ENCODE peak calls at places on chromosome 6, in seven cellular contexts. One of them, this sample, is unnamed.

GRCh38 chr6:90025418-90026089 is 131.3 kb downstream of the GJA10 start:
- DNase-seq in brain microvascular endothelial cell: peak
- DNase-seq in pons: no peak
- DNase-seq in KG1: no peak
- DNase-seq in NCI-H82: no peak
- DNase-seq in GF-D8: no peak
- DNase-seq in fibroblast of villous mesenchyme: peak
- DNase-seq in this sample: no peak

GRCh38 chr6:17012421-17013225 is 89.2 kb upstream of the STMND1 start:
- DNase-seq in brain microvascular endothelial cell: peak
- DNase-seq in pons: peak
- DNase-seq in KG1: no peak
- DNase-seq in NCI-H82: no peak
- DNase-seq in GF-D8: no peak
- DNase-seq in fibroblast of villous mesenchyme: peak
- DNase-seq in this sample: no peak

GRCh38 chr6:105985816-105986632 is 100.1 kb upstream of the PRDM1 start:
- DNase-seq in brain microvascular endothelial cell: no peak
- DNase-seq in pons: no peak
- DNase-seq in KG1: no peak
- DNase-seq in NCI-H82: no peak
- DNase-seq in GF-D8: no peak
- DNase-seq in fibroblast of villous mesenchyme: no peak
- DNase-seq in this sample: no peak

GRCh38 chr6:142013286-142013685 is 119.4 kb upstream of the GJE1 start:
- DNase-seq in brain microvascular endothelial cell: peak
- DNase-seq in pons: no peak
- DNase-seq in KG1: no peak
- DNase-seq in NCI-H82: no peak
- DNase-seq in GF-D8: no peak
- DNase-seq in fibroblast of villous mesenchyme: peak
- DNase-seq in this sample: no peak

GRCh38 chr6:44243345-44243744 is 3.6 kb upstream of the HSP90AB1 start:
- DNase-seq in brain microvascular endothelial cell: no peak
- DNase-seq in pons: no peak
- DNase-seq in KG1: no peak
- DNase-seq in NCI-H82: peak
- DNase-seq in GF-D8: no peak
- DNase-seq in fibroblast of villous mesenchyme: no peak
- DNase-seq in this sample: no peak

GRCh38 chr6:9398794-9399373 is 963.5 kb upstream of the SLC35B3 start:
- DNase-seq in brain microvascular endothelial cell: no peak
- DNase-seq in pons: no peak
- DNase-seq in KG1: no peak
- DNase-seq in NCI-H82: peak
- DNase-seq in GF-D8: no peak
- DNase-seq in fibroblast of villous mesenchyme: no peak
- DNase-seq in this sample: no peak

GRCh38 chr6:2739335-2739734 is 11.4 kb downstream of the MYLK4 start:
- DNase-seq in brain microvascular endothelial cell: peak
- DNase-seq in pons: no peak
- DNase-seq in KG1: no peak
- DNase-seq in NCI-H82: peak
- DNase-seq in GF-D8: no peak
- DNase-seq in fibroblast of villous mesenchyme: peak
- DNase-seq in this sample: no peak

GRCh38 chr6:154815938-154816820 is 83.0 kb downstream of the SCAF8 start:
- DNase-seq in brain microvascular endothelial cell: peak
- DNase-seq in pons: no peak
- DNase-seq in KG1: no peak
- DNase-seq in NCI-H82: no peak
- DNase-seq in GF-D8: no peak
- DNase-seq in fibroblast of villous mesenchyme: peak
- DNase-seq in this sample: no peak

GRCh38 chr6:67766061-67766460 is 869.0 kb upstream of the ADGRB3 start:
- DNase-seq in brain microvascular endothelial cell: peak
- DNase-seq in pons: no peak
- DNase-seq in KG1: no peak
- DNase-seq in NCI-H82: no peak
- DNase-seq in GF-D8: no peak
- DNase-seq in fibroblast of villous mesenchyme: no peak
- DNase-seq in this sample: no peak

This sample was measured in activated CD4-positive, CD25-positive, alpha-beta regulatory T cell.